ENCODE peak calls at places on chromosomes 2 and 18, in seven cellular contexts. E is AG10803, S is right cardiac atrium, L is left ventricle myocardium inferior, C is MG63, V is cardiac fibroblast, R is choroid plexus epithelial cell. T is an unnamed sample.

GRCh38 chr18:41744664-41745063 is 210.4 kb upstream of the PIK3C3 start:
- DNase-seq in E (no peak), S (no peak), L (no peak), C (no peak), V (peak), R (no peak), T (no peak)

GRCh38 chr2:240000671-240001070 is 24.5 kb downstream of the NDUFA10 start:
- DNase-seq in E (no peak), S (no peak), L (no peak), C (no peak), V (no peak), R (no peak), T (no peak)

GRCh38 chr2:217792611-217793527 is 209.9 kb downstream of the TNS1 start:
- DNase-seq in E (peak), S (no peak), L (no peak), C (no peak), V (no peak), R (peak), T (no peak)

GRCh38 chr2:231483398-231484329 is 19.4 kb upstream of the NCL start:
- DNase-seq in E (peak), S (peak), L (peak), C (no peak), V (peak), R (peak), T (no peak)

GRCh38 chr18:49565656-49566055 is 3.8 kb downstream of the LIPG start:
- DNase-seq in E (no peak), S (peak), L (peak), C (peak), V (peak), R (peak), T (no peak)

GRCh38 chr2:33214436-33214835 is 262.0 kb upstream of the RASGRP3 start:
- DNase-seq in E (no peak), S (no peak), L (no peak), C (no peak), V (peak), R (peak), T (no peak)

GRCh38 chr18:50558948-50559749 is 738 bp upstream of the MAPK4 start:
- DNase-seq in E (no peak), S (no peak), L (no peak), C (no peak), V (no peak), R (no peak), T (no peak)

GRCh38 chr18:44758821-44759624 is 78.3 kb downstream of the SETBP1 start:
- DNase-seq in E (no peak), S (no peak), L (no peak), C (no peak), V (no peak), R (no peak), T (no peak)

GRCh38 chr2:125224188-125224587 is 1199.1 kb downstream of the CNTNAP5 start:
- DNase-seq in E (no peak), S (no peak), L (no peak), C (no peak), V (no peak), R (no peak), T (no peak)

GRCh38 chr2:183038341-183039300 is at the start of gene NCKAP1:
- DNase-seq in E (peak), S (peak), L (peak), C (peak), V (peak), R (peak), T (peak)

GRCh38 chr2:235594041-235594440 is 100.2 kb downstream of the AGAP1 start:
- DNase-seq in E (peak), S (no peak), L (no peak), C (no peak), V (peak), R (peak), T (peak)

GRCh38 chr18:79687806-79688205 is 8.2 kb downstream of the CTDP1 start:
- DNase-seq in E (peak), S (no peak), L (no peak), C (peak), V (peak), R (peak), T (peak)

GRCh38 chr2:203543898-203544328 is 8.8 kb upstream of the RAPH1 start:
- DNase-seq in E (no peak), S (no peak), L (no peak), C (no peak), V (no peak), R (no peak), T (no peak)

GRCh38 chr2:186636800-186637795 is 47.2 kb downstream of the ITGAV start:
- DNase-seq in E (no peak), S (no peak), L (no peak), C (no peak), V (no peak), R (no peak), T (no peak)

GRCh38 chr2:134379293-134379692 is 125.4 kb downstream of the MGAT5 start:
- DNase-seq in E (no peak), S (no peak), L (no peak), C (no peak), V (no peak), R (no peak), T (no peak)

GRCh38 chr2:162091325-162092007 is 17.5 kb upstream of the DPP4 start:
- DNase-seq in E (no peak), S (no peak), L (no peak), C (no peak), V (no peak), R (no peak), T (no peak)

GRCh38 chr2:144515694-144516416 is 4.1 kb downstream of the ZEB2 start:
- DNase-seq in E (peak), S (peak), L (peak), C (peak), V (peak), R (peak), T (no peak)

GRCh38 chr2:139055165-139055564 is 275.0 kb upstream of the NXPH2 start:
- DNase-seq in E (no peak), S (no peak), L (no peak), C (no peak), V (no peak), R (no peak), T (no peak)

GRCh38 chr2:196262606-196263005 is 91.2 kb upstream of the STK17B start:
- DNase-seq in E (no peak), S (no peak), L (no peak), C (no peak), V (no peak), R (no peak), T (no peak)

GRCh38 chr18:57891707-57892391 is 88.7 kb upstream of the ATP8B1 start:
- DNase-seq in E (no peak), S (no peak), L (no peak), C (no peak), V (no peak), R (no peak), T (no peak)

GRCh38 chr2:203804766-203805484 is 62.6 kb upstream of the CTLA4 start:
- DNase-seq in E (peak), S (no peak), L (no peak), C (peak), V (peak), R (peak), T (no peak)

GRCh38 chr2:219769044-219770030 is 141.9 kb downstream of the SLC4A3 start:
- DNase-seq in E (peak), S (peak), L (peak), C (peak), V (peak), R (peak), T (no peak)

GRCh38 chr18:21489919-21490495 is 110.5 kb downstream of the ESCO1 start:
- DNase-seq in E (no peak), S (no peak), L (no peak), C (no peak), V (no peak), R (no peak), T (no peak)

GRCh38 chr2:106366145-106366544 is 102.1 kb downstream of the RGPD3 start:
- DNase-seq in E (no peak), S (no peak), L (no peak), C (no peak), V (no peak), R (no peak), T (no peak)

GRCh38 chr2:24076849-24077534 is 866 bp upstream of the SF3B6 start:
- DNase-seq in E (peak), S (no peak), L (no peak), C (peak), V (peak), R (peak), T (no peak)

GRCh38 chr2:161954103-161954502 is 119.9 kb downstream of the DPP4 start:
- DNase-seq in E (no peak), S (no peak), L (no peak), C (no peak), V (no peak), R (peak), T (peak)

GRCh38 chr18:46338213-46338612 is 234.0 kb downstream of the HAUS1 start:
- DNase-seq in E (no peak), S (no peak), L (no peak), C (no peak), V (no peak), R (no peak), T (no peak)

GRCh38 chr18:56083097-56083865 is 495.3 kb upstream of the TCF4 start:
- DNase-seq in E (no peak), S (peak), L (peak), C (peak), V (peak), R (peak), T (peak)

GRCh38 chr2:66030553-66030952 is 404.4 kb upstream of the MEIS1 start:
- DNase-seq in E (no peak), S (no peak), L (no peak), C (no peak), V (no peak), R (no peak), T (no peak)

DNA sequence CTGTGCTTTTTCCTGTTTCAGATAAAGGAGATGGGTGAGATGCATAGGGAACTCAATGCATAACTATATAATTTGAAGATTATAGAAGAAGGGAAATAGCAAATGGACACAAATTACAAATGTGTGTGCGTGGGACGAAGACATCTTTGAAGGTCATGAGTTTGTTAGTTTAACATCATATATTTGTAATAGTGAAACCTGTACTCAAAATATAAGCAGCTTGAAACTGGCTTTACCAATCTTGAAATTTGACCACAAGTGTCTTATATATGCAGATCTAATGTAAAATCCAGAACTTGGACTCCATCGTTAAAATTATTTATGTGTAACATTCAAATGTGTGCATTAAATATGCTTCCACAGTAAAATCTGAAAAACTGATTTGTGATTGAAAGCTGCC is 16.4 kb upstream of the MSH2 start:
- DNase-seq in E (no peak), S (no peak), L (no peak), C (no peak), V (no peak), R (no peak), T (no peak)
- H3K4me3 ChIP-seq in E (no peak), S (no peak), L (no peak), C (no peak), V (no peak), R (no peak), T (no peak)

DNA sequence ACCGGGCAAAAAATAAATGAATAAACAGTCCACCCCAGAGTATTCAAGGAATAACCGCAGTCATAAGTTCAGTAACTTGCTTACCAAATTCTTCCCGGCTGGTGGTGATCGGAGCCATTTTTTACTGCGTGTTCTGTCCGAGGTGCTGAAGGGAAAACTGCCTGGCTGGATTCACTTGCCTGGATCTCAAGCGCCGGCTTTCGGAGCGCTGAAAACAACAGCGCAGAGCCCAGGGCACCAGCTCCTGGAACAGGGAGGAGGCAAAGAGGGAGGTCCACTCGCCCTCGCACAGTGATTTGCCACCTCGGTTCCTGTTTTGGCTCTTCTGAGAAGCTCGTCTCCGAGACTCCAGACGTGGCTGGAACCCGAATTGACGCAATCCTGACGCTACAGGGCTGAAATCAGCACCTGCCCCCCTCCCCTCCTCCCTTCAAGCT is at the start of gene SYT4:
- DNase-seq in E (peak), S (peak), L (peak), C (peak), V (peak), R (peak), T (peak)
- H3K4me3 ChIP-seq in E (no peak), S (no peak), L (no peak), C (no peak), V (no peak), R (no peak), T (no peak)

GRCh38 chr2:98350411-98350810 is 4.2 kb downstream of the CNGA3 start:
- DNase-seq in E (no peak), S (no peak), L (no peak), C (no peak), V (no peak), R (no peak), T (no peak)

GRCh38 chr2:98348066-98348561 is 1.9 kb downstream of the CNGA3 start:
- DNase-seq in E (no peak), S (no peak), L (no peak), C (no peak), V (no peak), R (no peak), T (no peak)

GRCh38 chr2:98346259-98347236 is at the start of gene CNGA3:
- DNase-seq in E (peak), S (peak), L (peak), C (peak), V (peak), R (peak), T (no peak)

GRCh38 chr2:98343371-98343770 is 2.9 kb upstream of the CNGA3 start:
- DNase-seq in E (no peak), S (no peak), L (no peak), C (no peak), V (no peak), R (no peak), T (no peak)

DNA sequence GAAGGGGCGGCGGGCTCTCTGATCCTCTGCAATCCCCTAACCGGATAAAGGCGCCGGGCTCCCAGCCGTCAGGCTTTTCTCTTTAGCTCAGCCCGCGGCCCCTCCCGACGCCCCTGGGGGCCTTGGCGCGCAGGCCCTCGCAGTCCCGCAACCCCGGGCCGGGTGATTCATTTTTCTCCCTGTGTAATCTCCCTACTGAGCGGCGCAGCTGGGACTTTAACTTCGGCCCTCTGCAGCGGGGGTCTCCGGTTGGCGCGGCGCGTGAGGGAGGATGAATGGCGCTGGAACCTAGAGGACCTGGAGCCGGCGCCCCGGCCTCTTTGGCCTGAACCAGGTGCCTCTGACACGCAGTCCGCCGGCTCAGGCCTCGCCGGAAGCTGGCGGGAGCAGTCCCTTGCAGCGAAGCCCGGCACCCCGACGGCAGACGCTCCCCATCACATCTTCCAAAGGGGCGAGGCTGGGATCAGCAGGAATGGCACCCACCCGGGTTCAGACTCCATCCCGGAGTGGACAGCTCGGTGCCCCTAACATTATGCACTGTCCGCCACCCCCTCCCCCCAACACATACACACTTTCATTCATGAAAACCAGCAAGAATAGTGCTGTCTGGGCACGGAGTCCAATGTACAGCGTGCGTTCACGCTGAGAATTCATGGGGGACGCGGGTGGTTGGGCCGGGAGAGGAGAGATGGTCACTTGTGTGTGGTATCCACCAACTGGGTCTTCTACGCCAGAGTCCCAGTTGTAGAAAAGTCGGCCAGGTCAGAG is 1.2 kb downstream of the CNGA3 start:
- DNase-seq in E (no peak), S (no peak), L (no peak), C (no peak), V (no peak), R (no peak), T (no peak)
- H3K4me3 ChIP-seq in E (no peak), S (no peak), L (peak), C (no peak), V (no peak), R (no peak), T (no peak)

GRCh38 chr2:42100696-42101585 is 53.1 kb downstream of the PKDCC start:
- DNase-seq in E (peak), S (peak), L (peak), C (peak), V (peak), R (peak), T (no peak)
- H3K4me3 ChIP-seq in E (no peak), S (peak), L (peak), C (no peak), V (no peak), R (peak), T (no peak)

GRCh38 chr2:172380436-172381274 is 46.7 kb upstream of the ITGA6 start:
- DNase-seq in E (peak), S (no peak), L (no peak), C (no peak), V (no peak), R (peak), T (no peak)
- H3K4me3 ChIP-seq in E (no peak), S (no peak), L (no peak), C (no peak), V (no peak), R (no peak), T (no peak)

DNA sequence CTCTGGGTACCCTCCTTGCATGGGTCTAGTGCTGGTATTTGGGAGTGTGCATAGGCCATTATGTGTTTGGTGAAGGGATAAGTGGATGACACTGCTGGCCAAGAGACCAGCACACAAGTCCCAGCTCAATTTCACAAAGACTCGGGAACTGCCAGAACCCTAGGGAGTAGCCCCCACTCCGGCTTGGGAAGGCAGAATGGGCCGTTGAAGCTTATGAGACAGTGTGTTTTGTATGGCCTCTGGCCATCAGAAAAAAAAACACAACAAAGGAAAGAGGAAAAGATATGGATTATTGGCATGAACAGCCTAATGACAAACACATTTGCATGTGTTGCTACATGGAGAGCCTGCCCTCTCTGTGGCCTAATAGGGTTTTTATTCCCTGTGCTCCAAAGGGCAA is 144.2 kb downstream of the TTC32 start:
- DNase-seq in E (no peak), S (no peak), L (no peak), C (no peak), V (peak), R (no peak), T (no peak)
- H3K4me3 ChIP-seq in E (no peak), S (no peak), L (no peak), C (no peak), V (no peak), R (no peak), T (no peak)

DNA sequence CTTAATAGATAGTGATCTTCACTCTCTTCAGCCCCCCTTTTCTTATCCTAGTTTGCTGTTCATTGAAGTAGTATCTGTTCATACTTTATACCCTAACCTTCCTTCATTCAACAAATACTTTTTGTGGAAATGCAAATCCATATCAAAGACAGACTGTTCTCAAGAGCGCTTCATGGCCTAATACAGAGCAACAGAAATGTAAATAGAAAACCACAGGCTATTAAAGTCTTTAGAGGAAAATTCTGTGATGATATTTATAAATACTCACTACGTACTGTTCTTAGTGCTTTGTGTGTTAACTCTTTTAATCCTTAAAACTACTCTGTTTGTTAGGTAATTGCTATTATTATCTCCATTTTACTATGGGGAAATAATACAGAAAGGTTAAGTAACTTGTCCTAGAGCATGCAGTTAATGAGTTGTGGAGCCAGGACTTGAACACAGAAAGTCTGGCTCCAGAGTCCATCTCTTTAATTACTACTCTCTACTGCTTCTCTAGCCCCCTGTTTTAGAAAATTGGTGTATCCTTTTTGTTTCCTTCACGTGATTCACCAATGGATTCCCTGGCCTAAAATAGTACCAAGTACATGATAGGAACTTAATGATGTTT is 2.9 kb downstream of the MDH1 start:
- DNase-seq in E (no peak), S (no peak), L (no peak), C (no peak), V (no peak), R (no peak), T (no peak)
- H3K4me3 ChIP-seq in E (no peak), S (peak), L (peak), C (no peak), V (no peak), R (no peak), T (no peak)

DNA sequence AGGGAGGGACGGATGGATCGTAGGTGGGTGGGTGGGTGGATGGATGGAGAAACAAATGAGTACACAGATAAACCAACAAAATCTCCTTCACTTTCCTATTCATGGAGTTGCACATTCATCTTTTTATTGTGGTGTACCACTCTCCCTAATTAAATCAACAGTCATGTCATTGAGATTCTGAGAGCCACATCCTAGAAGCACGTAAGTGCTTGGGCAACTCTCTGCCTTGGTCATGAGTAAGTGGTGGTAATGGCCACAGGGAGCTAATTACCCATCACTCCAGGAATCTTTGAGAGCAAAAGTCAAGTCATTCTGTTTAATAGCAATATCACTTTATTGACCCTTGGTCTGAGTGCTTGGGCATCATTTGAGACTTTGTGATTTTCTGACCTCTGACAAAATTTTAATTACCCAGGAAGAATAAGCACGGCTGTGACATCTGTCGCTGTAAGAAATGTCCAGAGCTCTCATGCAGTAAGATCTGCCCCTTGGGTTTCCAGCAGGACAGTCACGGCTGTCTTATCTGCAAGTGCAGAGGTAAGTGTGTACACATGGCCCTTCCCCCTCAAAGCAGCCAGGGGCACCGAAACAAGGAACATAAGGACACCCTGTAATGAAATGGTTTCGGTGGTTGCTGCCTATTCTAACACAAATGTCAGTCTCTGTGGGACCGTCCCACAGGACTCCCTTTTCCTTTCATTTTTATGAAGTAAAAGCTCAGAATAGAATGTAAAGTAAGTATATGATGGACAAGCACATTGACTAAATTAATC is 85.9 kb downstream of the FEZ2 start:
- DNase-seq in E (peak), S (no peak), L (no peak), C (no peak), V (no peak), R (no peak), T (no peak)
- H3K4me3 ChIP-seq in E (no peak), S (no peak), L (no peak), C (no peak), V (no peak), R (no peak), T (no peak)

GRCh38 chr2:118852605-118853128 is 5.2 kb upstream of the EN1 start:
- DNase-seq in E (no peak), S (no peak), L (no peak), C (no peak), V (no peak), R (no peak), T (no peak)
- H3K4me3 ChIP-seq in E (peak), S (no peak), L (no peak), C (no peak), V (no peak), R (no peak), T (peak)